ENCODE peak calls at places on chromosomes 13 and 19, in four cellular contexts. K is astrocyte, I is PC-9, B is PC-3. A is an unnamed sample. For H3K4me1 and H3K27me3, the result is how much of the 10 kb centered on the place peaks cover.

GRCh38 chr13:92842145-92842544 is 384.5 kb upstream of the GPC6 start:
- DNase-seq in B (peak), I (no peak), K (peak), A (peak)

GRCh38 chr13:21837841-21838551 is 167.1 kb downstream of the FGF9 start:
- DNase-seq in I (no peak), K (no peak), B (no peak), A (no peak)

GRCh38 chr13:27082325-27082724 is 89.3 kb downstream of the USP12 start:
- DNase-seq in B (no peak), I (no peak), K (peak), A (no peak)

GRCh38 chr13:42836930-42837329 is 55.5 kb downstream of the FAM216B start:
- DNase-seq in K (peak), I (no peak), B (peak), A (no peak)

GRCh38 chr19:30071871-30072270 is 129.8 kb downstream of the URI1 start:
- DNase-seq in I (no peak), K (no peak), B (no peak), A (no peak)

GRCh38 chr19:5166262-5166661 is 174.3 kb downstream of the PTPRS start:
- DNase-seq in I (peak), B (peak), K (peak), A (peak)

GRCh38 chr13:27979001-27979643 is 9.4 kb downstream of the URAD start:
- DNase-seq in B (no peak), I (no peak), K (no peak), A (no peak)

GRCh38 chr19:32674153-32674958 is 624 bp downstream of the ANKRD27 start:
- DNase-seq in K (no peak), B (no peak), I (no peak), A (no peak)

GRCh38 chr13:104132849-104133248 is 1066.6 kb upstream of the SLC10A2 start:
- DNase-seq in B (no peak), I (no peak), K (no peak), A (no peak)

GRCh38 chr19:48858984-48859710 is 9.3 kb downstream of the PLEKHA4 start:
- DNase-seq in B (no peak), K (no peak), I (no peak), A (no peak)

GRCh38 chr13:33554919-33555791 is 262.8 kb upstream of the RFC3 start:
- DNase-seq in B (peak), I (no peak), K (no peak), A (no peak)

GRCh38 chr13:67200183-67200582 is 30.0 kb downstream of the PCDH9 start:
- DNase-seq in I (no peak), K (no peak), B (no peak), A (no peak)

GRCh38 chr13:114057131-114058050 is 75.0 kb downstream of the RASA3 start:
- DNase-seq in K (no peak), B (no peak), I (peak), A (no peak)

GRCh38 chr13:80448725-80449124 is 107.8 kb upstream of the SPRY2 start:
- DNase-seq in I (no peak), B (no peak), K (no peak), A (no peak)
- H3K4me1 ChIP-seq in I (under half), B (under half), K (under half), A (under half)

GRCh38 chr19:55594996-55595530 is 4.3 kb downstream of the FIZ1 start:
- DNase-seq in B (no peak), I (no peak), K (no peak), A (no peak)
- H3K27me3 ChIP-seq in B (under half), I (under half), K (under half), A (under half)

GRCh38 chr13:99987180-99988047 is 5.8 kb downstream of the ZIC2 start:
- DNase-seq in B (no peak), I (no peak), K (no peak), A (no peak)
- TF ChIP-seq EZH2 in B (no peak), I (no peak), K (no peak), A (peak)

GRCh38 chr13:40666905-40667621 is 622 bp upstream of the FOXO1 start:
- DNase-seq in I (peak), K (no peak), B (peak), A (no peak)

GRCh38 chr13:40665061-40665753 is 1.2 kb downstream of the FOXO1 start:
- DNase-seq in B (peak), K (peak), I (peak), A (peak)

GRCh38 chr13:40666058-40666904 is at the start of gene FOXO1:
- DNase-seq in B (peak), I (peak), K (peak), A (peak)

GRCh38 chr13:40664100-40665060 is 2.1 kb downstream of the FOXO1 start:
- DNase-seq in B (peak), K (peak), I (peak), A (peak)

DNA sequence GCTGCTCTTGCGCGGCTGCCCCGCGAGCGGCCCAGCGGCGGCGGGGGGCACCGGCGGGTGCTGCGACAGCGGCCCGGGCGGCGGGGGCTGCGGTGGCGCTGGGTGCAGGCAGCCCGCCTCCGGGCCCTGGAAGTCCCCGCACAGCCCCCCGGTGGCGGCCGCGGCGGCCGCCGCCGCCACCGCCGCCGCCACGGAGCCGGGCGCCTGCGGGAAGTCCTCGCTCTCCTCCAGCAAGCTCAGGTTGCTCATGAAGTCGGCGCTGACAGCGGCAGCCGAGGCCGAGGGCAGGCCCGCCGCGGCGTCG is 735 bp downstream of the FOXO1 start:
- DNase-seq in I (no peak), K (peak), B (peak), A (no peak)
- H3K4me1 ChIP-seq in I (under half), K (under half), B (under half), A (under half)

GRCh38 chr13:111485491-111486250 is 165.2 kb downstream of the TEX29 start:
- DNase-seq in B (no peak), K (no peak), I (no peak), A (no peak)
- H3K27me3 ChIP-seq in B (half or more), K (under half), I (half or more), A (under half)

DNA sequence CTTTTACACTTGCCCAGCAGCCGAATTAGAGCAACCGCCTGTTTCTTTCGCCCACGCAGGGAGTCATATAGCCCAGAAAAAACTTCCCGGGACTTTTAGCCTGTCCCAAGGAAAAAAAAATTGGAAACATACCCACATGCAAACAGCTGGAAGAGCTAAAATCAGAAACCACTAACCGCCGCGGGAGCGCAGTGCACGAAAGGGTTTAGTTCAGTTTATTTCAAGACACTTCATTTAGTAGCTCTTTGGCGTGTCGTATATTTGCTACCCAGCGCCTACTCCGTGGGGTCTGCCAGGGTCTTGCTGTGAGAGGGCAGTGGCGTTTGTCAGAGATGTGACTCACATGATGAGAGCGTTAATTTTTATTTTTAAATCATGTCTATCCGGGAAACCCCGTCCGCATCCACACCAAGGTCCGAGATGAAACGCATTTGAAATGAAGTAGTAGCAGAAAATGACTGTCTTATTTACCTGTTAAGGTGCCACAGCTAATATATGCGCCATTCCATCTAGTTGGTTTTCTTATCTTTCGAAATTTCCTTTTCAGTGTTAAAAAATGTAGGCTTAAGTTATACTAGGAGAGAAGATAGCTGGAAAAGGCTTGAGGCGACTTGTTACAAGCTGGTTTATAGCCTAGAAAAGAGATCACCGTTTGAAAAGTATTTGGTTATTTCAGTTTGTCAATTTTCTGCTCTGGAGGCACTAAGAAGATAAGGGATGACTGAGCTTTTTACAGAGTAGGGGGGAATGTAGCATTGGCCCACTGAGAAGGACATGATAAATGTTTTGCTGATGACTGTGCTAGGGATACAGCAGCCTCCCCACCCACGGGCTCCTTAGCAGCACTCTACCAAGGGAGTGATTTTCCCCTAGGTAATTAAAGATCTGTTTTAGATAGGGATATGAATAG is 1.7 kb downstream of the KLF5 start:
- DNase-seq in K (peak), B (peak), I (no peak), A (peak)
- TF ChIP-seq EZH2 in K (no peak), B (no peak), I (no peak), A (no peak)

DNA sequence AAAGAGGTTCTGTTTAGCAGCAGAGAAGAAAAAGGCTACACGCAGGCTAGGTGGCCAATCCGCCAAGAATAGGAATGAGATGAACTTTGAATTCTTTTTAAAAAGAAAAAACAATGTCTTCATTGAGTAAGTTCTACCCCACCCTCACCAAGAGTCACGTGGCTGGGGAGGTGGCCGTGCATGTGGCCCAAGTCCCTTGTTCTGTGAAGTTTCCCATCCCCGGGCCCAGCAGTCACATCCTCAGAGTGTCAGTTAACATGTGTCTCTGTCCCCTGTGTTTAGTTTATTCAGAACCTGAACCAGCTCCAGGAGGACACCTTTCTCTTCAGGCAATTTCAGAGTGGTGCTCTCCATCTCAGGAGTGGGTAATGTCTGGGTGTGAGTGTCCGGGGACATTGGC is 57.1 kb upstream of the MCF2L start:
- DNase-seq in I (no peak), B (no peak), K (no peak), A (no peak)
- H3K4me1 ChIP-seq in I (under half), B (under half), K (under half), A (under half)

DNA sequence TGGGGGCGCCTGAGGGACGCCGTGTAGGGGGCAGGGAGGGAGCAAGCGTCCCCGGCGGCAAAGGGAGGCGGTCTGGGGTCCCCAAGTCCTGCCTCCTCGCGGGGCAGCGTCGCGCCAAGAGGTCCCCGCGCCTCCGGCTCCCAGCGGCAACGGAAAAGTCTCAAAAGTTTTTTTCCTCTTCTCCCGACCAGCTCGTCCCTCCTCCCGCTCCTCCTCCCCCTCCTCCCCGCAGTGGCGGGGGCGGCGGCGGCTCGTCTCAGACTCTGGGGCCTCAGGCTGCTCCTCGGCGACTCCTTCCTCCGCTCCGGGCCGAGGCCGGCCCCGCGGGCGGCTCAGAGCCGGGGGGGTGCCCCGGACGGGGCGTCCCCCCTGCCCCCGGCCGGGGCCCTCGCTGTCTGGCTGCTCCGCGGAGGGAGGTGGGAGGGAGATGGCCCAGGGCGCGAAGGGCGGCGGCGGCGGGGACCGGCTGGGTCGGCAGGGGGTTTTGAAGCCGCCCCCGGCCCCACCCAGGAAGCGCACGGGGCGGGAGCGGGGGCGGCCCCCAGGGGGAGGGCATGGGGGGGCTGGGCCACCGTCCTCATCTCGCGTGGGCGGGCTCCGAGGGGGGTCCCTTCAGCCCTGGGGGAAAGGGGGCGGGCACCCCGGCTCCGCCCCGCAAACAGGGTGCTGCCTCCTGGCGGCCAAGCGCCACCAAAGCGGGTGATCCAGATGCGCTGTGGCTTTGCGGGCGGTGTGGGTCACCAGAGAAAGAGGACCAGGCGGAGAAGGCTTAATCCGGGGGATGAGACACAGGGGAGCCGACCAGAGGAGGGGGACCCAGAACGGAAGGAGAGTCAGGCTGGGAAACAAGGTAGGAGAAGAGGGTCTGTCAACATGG is at the start of gene TGFB1:
- DNase-seq in B (peak), K (peak), I (peak), A (peak)
- H3K27me3 ChIP-seq in B (under half), K (under half), I (under half), A (under half)

GRCh38 chr13:94968040-94968756 is 255.9 kb upstream of the SOX21 start:
- DNase-seq in I (no peak), B (no peak), K (no peak), A (no peak)
- TF ChIP-seq EZH2 in I (no peak), B (no peak), K (peak), A (peak)

A was measured in mammary epithelial cell.